ENCODE peak calls at places on chromosome 19, in four cellular contexts. A is tibial artery, O is right atrium auricular region, J is gastrocnemius medialis. D is an unnamed sample.

GRCh38 chr19:37966211-37967072 is 59.4 kb downstream of the SIPA1L3 start:
- DNase-seq in A (no peak), O (no peak), J (no peak), D (no peak)

GRCh38 chr19:14497347-14497921 is 1.5 kb upstream of the GIPC1 start:
- DNase-seq in A (no peak), O (peak; percentile 68), J (peak; percentile 33), D (no peak)

GRCh38 chr19:33411621-33412180 is 38.2 kb downstream of the CEBPG start:
- DNase-seq in A (no peak), O (no peak), J (no peak), D (no peak)

GRCh38 chr19:41872384-41872774 is 4.7 kb upstream of the CD79A start:
- DNase-seq in A (no peak), O (no peak), J (no peak), D (no peak)

GRCh38 chr19:33191501-33191900 is 2.6 kb upstream of the LRP3 start:
- DNase-seq in A (no peak), O (no peak), J (no peak), D (no peak)

GRCh38 chr19:6238643-6239281 is 41.0 kb downstream of the MLLT1 start:
- DNase-seq in A (no peak), O (no peak), J (peak; percentile 88), D (no peak)

GRCh38 chr19:49468746-49469447 is 5.1 kb upstream of the FLT3LG start:
- DNase-seq in A (peak; percentile 91), O (peak; percentile 97), J (peak; percentile 88), D (peak; percentile 95)

GRCh38 chr19:43605875-43606568 is 5.9 kb upstream of the SRRM5 start:
- DNase-seq in A (no peak), O (no peak), J (no peak), D (no peak)

GRCh38 chr19:50880241-50880640 is 7.0 kb downstream of the KLK2 start:
- DNase-seq in A (no peak), O (no peak), J (no peak), D (no peak)

GRCh38 chr19:38034153-38034835 is 127.3 kb downstream of the SIPA1L3 start:
- DNase-seq in A (peak; percentile 33), O (no peak), J (no peak), D (no peak)

GRCh38 chr19:23075031-23075733 is 41.6 kb upstream of the ZNF730 start:
- DNase-seq in A (peak; percentile 20), O (peak; percentile 64), J (no peak), D (no peak)

GRCh38 chr19:42455621-42456081 is 12.9 kb upstream of the CXCL17 start:
- DNase-seq in A (no peak), O (no peak), J (no peak), D (no peak)

GRCh38 chr19:55082023-55082851 is 6.6 kb downstream of the EPS8L1 start:
- DNase-seq in A (no peak), O (no peak), J (no peak), D (no peak)

GRCh38 chr19:1082165-1082927 is 12.8 kb downstream of the POLR2E start:
- DNase-seq in A (no peak), O (no peak), J (no peak), D (no peak)

GRCh38 chr19:43596842-43597461 is 557 bp downstream of the ZNF576 start:
- DNase-seq in A (no peak), O (no peak), J (no peak), D (no peak)

GRCh38 chr19:39941615-39942507 is 7.4 kb upstream of the FCGBP start:
- DNase-seq in A (peak; percentile 33), O (no peak), J (no peak), D (peak; percentile 68)

GRCh38 chr19:20162821-20163220 is 4.2 kb upstream of the ZNF486 start:
- DNase-seq in A (no peak), O (no peak), J (no peak), D (no peak)

GRCh38 chr19:17418710-17419109 is 1.1 kb upstream of the MVB12A start:
- DNase-seq in A (no peak), O (no peak), J (no peak), D (no peak)

GRCh38 chr19:15264061-15264932 is 32.0 kb upstream of the EPHX3 start:
- DNase-seq in A (peak; percentile 78), O (peak; percentile 85), J (peak; percentile 65), D (no peak)

GRCh38 chr19:45424191-45425058 is 708 bp upstream of the ERCC1 start:
- DNase-seq in A (peak; percentile 73), O (peak; percentile 91), J (peak; percentile 68), D (no peak)

GRCh38 chr19:29329460-29330134 is 116.6 kb upstream of the UQCRFS1 start:
- DNase-seq in A (no peak), O (no peak), J (no peak), D (peak; percentile 74)

GRCh38 chr19:16076958-16077611 is 790 bp downstream of the TPM4 start:
- DNase-seq in A (peak; percentile 59), O (peak; percentile 67), J (no peak), D (peak; percentile 91)

GRCh38 chr19:43464089-43464775 is 1.2 kb downstream of the LYPD3 start:
- DNase-seq in A (peak; percentile 83), O (no peak), J (no peak), D (no peak)

GRCh38 chr19:50850738-50851137 is 4.0 kb upstream of the KLK3 start:
- DNase-seq in A (no peak), O (no peak), J (no peak), D (no peak)

GRCh38 chr19:45037393-45038169 is 1.3 kb upstream of the CLASRP start:
- DNase-seq in A (no peak), O (no peak), J (no peak), D (no peak)

GRCh38 chr19:40632311-40633036 is 31.3 kb downstream of the LTBP4 start:
- DNase-seq in A (no peak), O (no peak), J (no peak), D (no peak)

GRCh38 chr19:17886515-17886914 is 14.8 kb downstream of the SLC5A5 start:
- DNase-seq in A (no peak), O (no peak), J (no peak), D (no peak)

GRCh38 chr19:4494691-4495064 is 22.6 kb downstream of the HDGFL2 start:
- DNase-seq in A (no peak), O (no peak), J (no peak), D (no peak)
- H3K36me3 ChIP-seq in A (peaks cover 94% of the 10 kb centered on the region), O (peaks cover 80% of the 10 kb centered on the region), J (no peaks in the 10 kb centered on the region), D (peaks cover 90% of the 10 kb centered on the region)

GRCh38 chr19:2175742-2176141 is 12.0 kb downstream of the DOT1L start:
- DNase-seq in A (no peak), O (no peak), J (no peak), D (no peak)
- H3K36me3 ChIP-seq in A (peaks cover 3% of the 10 kb centered on the region), O (no peaks in the 10 kb centered on the region), J (no peaks in the 10 kb centered on the region), D (peaks cover 1% of the 10 kb centered on the region)

DNA sequence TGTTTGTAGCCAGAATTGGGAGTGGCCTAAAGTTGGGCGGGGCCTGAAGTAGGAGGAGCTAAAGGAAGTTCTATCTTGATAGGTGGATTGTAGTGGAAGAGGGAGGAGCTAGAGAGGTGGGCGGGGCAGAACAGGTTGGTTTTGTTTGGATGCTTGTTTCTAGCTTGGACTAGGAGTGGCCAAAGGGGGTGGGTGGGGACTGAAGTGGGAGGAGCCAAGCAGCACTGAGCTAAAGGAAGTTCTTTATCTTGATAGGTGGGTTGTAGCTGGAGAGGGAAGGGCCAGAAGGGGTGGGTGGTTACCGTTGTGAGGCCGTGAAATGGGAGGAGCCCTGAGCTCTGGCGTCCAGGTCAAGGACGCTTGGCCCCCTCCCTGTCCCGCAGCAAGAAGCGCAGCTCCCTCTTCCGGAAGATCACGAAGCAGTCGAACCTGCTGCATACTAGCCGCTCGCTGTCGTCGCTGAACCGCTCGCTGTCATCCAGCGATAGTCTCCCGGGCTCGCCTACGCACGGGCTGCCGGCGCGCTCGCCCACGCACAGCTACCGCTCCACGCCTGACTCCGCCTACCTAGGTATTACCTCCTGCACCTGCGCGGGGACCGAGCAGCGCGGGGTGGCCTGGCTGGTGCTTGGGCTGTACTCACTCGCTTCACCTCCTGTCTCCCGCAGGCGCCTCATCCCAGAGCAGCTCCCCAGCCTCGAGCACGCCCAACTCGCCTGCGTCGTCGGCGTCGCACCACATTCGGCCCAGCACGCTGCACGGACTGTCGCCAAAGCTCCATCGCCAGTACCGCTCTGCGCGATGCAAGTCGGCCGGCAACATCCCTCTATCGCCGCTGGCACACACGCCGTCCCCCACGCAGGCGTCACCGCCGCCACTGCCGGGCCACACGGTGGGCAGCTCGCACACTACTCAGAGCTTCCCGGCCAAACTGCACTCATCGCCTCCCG is 8.0 kb downstream of the DNASE2 start:
- DNase-seq in A (peak; percentile 36), O (no peak), J (peak; percentile 76), D (no peak)
- H3K36me3 ChIP-seq in A (peaks cover 47% of the 10 kb centered on the region), O (peaks cover 14% of the 10 kb centered on the region), J (no peaks in the 10 kb centered on the region), D (peaks cover 41% of the 10 kb centered on the region)

GRCh38 chr19:47506459-47506858 is 8.4 kb downstream of the NAPA start:
- DNase-seq in A (no peak), O (no peak), J (peak; percentile 82), D (no peak)

GRCh38 chr19:47507924-47508553 is 6.8 kb downstream of the NAPA start:
- DNase-seq in A (no peak), O (no peak), J (peak; percentile 43), D (no peak)

GRCh38 chr19:47508721-47509120 is 6.1 kb downstream of the NAPA start:
- DNase-seq in A (no peak), O (no peak), J (no peak), D (no peak)

GRCh38 chr19:47505506-47505905 is 9.4 kb downstream of the NAPA start:
- DNase-seq in A (no peak), O (no peak), J (no peak), D (no peak)

GRCh38 chr19:47507031-47507430 is 7.8 kb downstream of the NAPA start:
- DNase-seq in A (no peak), O (no peak), J (peak; percentile 73), D (no peak)
- H3K36me3 ChIP-seq in A (peaks cover 39% of the 10 kb centered on the region), O (peaks cover 22% of the 10 kb centered on the region), J (no peaks in the 10 kb centered on the region), D (peaks cover 46% of the 10 kb centered on the region)

DNA sequence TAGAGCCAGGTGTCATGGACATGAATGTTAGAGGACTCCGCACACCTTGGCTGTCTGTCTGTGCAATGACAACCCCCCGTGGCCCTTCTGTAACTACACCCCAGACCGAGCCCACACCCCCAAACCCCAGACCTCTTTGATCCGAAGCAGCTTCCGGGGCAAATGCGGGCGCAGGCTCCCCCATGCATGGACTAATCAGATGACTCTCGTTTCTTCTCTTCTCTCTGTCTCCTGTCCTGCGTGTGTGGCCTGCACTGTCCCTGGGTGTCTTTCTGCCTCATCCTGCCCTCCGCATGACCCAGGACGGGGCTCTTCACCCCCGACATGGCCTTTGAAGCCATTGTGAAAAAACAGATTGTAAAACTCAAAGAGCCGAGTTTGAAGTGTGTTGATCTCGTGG is 38.9 kb downstream of the TMED1 start:
- DNase-seq in A (no peak), O (no peak), J (no peak), D (no peak)
- H3K36me3 ChIP-seq in A (peaks cover 100% of the 10 kb centered on the region), O (peaks cover 89% of the 10 kb centered on the region), J (no peaks in the 10 kb centered on the region), D (peaks cover 49% of the 10 kb centered on the region)

DNA sequence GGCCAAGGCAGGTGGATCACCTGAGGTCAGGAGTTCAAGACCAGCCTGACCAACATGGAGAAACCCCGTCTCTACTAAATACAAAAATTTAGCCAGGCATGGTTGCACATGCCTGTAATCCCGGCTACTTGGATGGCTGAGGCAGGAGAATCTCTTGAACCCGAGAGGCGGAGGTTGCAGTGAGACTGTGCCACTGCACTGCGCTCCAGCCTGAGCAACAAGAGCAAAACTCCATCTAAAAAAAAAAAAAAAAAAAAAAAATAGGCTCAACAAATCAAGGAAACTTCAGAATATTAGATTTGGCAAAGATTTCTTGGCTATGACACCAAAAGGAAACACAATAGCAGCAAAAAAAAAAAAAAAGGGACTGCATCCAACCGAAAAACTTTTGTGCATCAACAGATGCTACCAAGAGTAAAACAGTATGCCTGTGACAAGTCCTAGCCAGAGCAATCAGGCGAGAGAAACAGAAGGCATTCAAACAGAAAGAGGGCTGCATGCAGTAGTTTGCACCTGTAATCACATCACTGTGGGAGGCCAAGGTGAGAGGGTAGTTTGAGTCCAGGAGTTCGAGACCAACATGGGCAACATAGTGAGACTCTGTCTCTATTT is 23.8 kb downstream of the ZNF160 start:
- DNase-seq in A (no peak), O (no peak), J (no peak), D (no peak)
- H3K36me3 ChIP-seq in A (peaks cover 94% of the 10 kb centered on the region), O (peaks cover 25% of the 10 kb centered on the region), J (no peaks in the 10 kb centered on the region), D (peaks cover 54% of the 10 kb centered on the region)

D was measured in esophagus muscularis mucosa.